ENCODE peak calls at places on chromosome 13, in six cellular contexts. O is HCT116, M is tibial artery, H is lung, L is keratinocyte, K is pancreas. P is an unnamed sample.

GRCh38 chr13:46354143-46355087 is 32.6 kb downstream of the RUBCNL start:
- DNase-seq in O (peak; percentile 48), M (no peak), H (no peak), L (peak; percentile 79), K (no peak), P (no peak)

GRCh38 chr13:42280537-42280936 is 8.6 kb downstream of the AKAP11 start:
- DNase-seq in O (no peak), M (no peak), H (no peak), L (no peak), K (no peak), P (no peak)

GRCh38 chr13:40408602-40409001 is 257.8 kb downstream of the FOXO1 start:
- DNase-seq in O (peak; percentile 40), M (no peak), H (no peak), L (no peak), K (no peak), P (no peak)

GRCh38 chr13:43464578-43465264 is 322.1 kb downstream of the ENOX1 start:
- DNase-seq in O (no peak), M (no peak), H (no peak), L (no peak), K (no peak), P (no peak)

GRCh38 chr13:96053003-96053703 is at the start of gene UGGT2:
- DNase-seq in O (peak; percentile 91), M (peak; percentile 92), H (peak; percentile 94), L (peak; percentile 57), K (peak; percentile 96), P (peak; percentile 98)

GRCh38 chr13:43391021-43391420 is 367.6 kb downstream of the DNAJC15 start:
- DNase-seq in O (no peak), M (no peak), H (no peak), L (no peak), K (no peak), P (no peak)

GRCh38 chr13:29524176-29524575 is 71.3 kb downstream of the SLC7A1 start:
- DNase-seq in O (no peak), M (peak; percentile 75), H (no peak), L (no peak), K (peak; percentile 52), P (no peak)

GRCh38 chr13:85659493-85659892 is 139.7 kb downstream of the SLITRK6 start:
- DNase-seq in O (no peak), M (no peak), H (no peak), L (no peak), K (no peak), P (no peak)

GRCh38 chr13:63842102-63842501 is 2426.5 kb upstream of the PCDH20 start:
- DNase-seq in O (no peak), M (no peak), H (no peak), L (no peak), K (no peak), P (peak; percentile 80)

GRCh38 chr13:46639033-46639981 is 86.3 kb downstream of the LRCH1 start:
- DNase-seq in O (no peak), M (no peak), H (no peak), L (no peak), K (no peak), P (no peak)

GRCh38 chr13:79124183-79124582 is 281.9 kb downstream of the RBM26 start:
- DNase-seq in O (no peak), M (no peak), H (no peak), L (no peak), K (no peak), P (no peak)

GRCh38 chr13:104593693-104594092 is 1527.5 kb upstream of the SLC10A2 start:
- DNase-seq in O (no peak), M (no peak), H (no peak), L (no peak), K (no peak), P (no peak)

GRCh38 chr13:100280681-100281080 is 191.8 kb downstream of the PCCA start:
- DNase-seq in O (no peak), M (no peak), H (no peak), L (no peak), K (no peak), P (no peak)

GRCh38 chr13:90362718-90363117 is 984.8 kb upstream of the MIR17HG start:
- DNase-seq in O (no peak), M (no peak), H (no peak), L (no peak), K (no peak), P (no peak)

GRCh38 chr13:100423375-100423774 is 165.2 kb downstream of the GGACT start:
- DNase-seq in O (no peak), M (no peak), H (no peak), L (no peak), K (no peak), P (no peak)

GRCh38 chr13:95480131-95480545 is 72.4 kb upstream of the CLDN10 start:
- DNase-seq in O (no peak), M (peak; percentile 58), H (no peak), L (no peak), K (no peak), P (no peak)

GRCh38 chr13:38951525-38952313 is 38.9 kb downstream of the STOML3 start:
- DNase-seq in O (no peak), M (no peak), H (no peak), L (no peak), K (peak; percentile 63), P (no peak)

GRCh38 chr13:93098972-93099371 is 127.6 kb upstream of the GPC6 start:
- DNase-seq in O (no peak), M (no peak), H (no peak), L (no peak), K (no peak), P (no peak)

GRCh38 chr13:104773775-104774174 is 1707.6 kb upstream of the SLC10A2 start:
- DNase-seq in O (peak; percentile 39), M (no peak), H (no peak), L (no peak), K (no peak), P (no peak)

GRCh38 chr13:107133950-107134349 is 566.0 kb upstream of the ARGLU1 start:
- DNase-seq in O (no peak), M (no peak), H (no peak), L (no peak), K (no peak), P (no peak)

GRCh38 chr13:100789481-100789880 is 114.9 kb upstream of the TMTC4 start:
- DNase-seq in O (no peak), M (no peak), H (peak; percentile 78), L (no peak), K (no peak), P (no peak)

GRCh38 chr13:22740264-22740663 is 440.5 kb upstream of the SGCG start:
- DNase-seq in O (no peak), M (no peak), H (no peak), L (no peak), K (no peak), P (no peak)

GRCh38 chr13:99617474-99618255 is 116.4 kb downstream of the TM9SF2 start:
- DNase-seq in O (peak; percentile 18), M (peak; percentile 46), H (no peak), L (no peak), K (no peak), P (no peak)

GRCh38 chr13:83815598-83815997 is 66.7 kb downstream of the SLITRK1 start:
- DNase-seq in O (no peak), M (no peak), H (no peak), L (no peak), K (no peak), P (no peak)

GRCh38 chr13:38385152-38385891 is 35.7 kb downstream of the UFM1 start:
- DNase-seq in O (no peak), M (no peak), H (no peak), L (no peak), K (no peak), P (no peak)

GRCh38 chr13:42997381-42997780 is 5.3 kb upstream of the EPSTI1 start:
- DNase-seq in O (no peak), M (no peak), H (no peak), L (no peak), K (no peak), P (no peak)

GRCh38 chr13:69585656-69586055 is 522.0 kb upstream of the ATXN8OS start:
- DNase-seq in O (no peak), M (no peak), H (no peak), L (no peak), K (no peak), P (no peak)
- TF ChIP-seq CTCF in O (peak; percentile 21), M (no peak), H (no peak), L (no peak), K (no peak), P (peak; percentile 21)

DNA sequence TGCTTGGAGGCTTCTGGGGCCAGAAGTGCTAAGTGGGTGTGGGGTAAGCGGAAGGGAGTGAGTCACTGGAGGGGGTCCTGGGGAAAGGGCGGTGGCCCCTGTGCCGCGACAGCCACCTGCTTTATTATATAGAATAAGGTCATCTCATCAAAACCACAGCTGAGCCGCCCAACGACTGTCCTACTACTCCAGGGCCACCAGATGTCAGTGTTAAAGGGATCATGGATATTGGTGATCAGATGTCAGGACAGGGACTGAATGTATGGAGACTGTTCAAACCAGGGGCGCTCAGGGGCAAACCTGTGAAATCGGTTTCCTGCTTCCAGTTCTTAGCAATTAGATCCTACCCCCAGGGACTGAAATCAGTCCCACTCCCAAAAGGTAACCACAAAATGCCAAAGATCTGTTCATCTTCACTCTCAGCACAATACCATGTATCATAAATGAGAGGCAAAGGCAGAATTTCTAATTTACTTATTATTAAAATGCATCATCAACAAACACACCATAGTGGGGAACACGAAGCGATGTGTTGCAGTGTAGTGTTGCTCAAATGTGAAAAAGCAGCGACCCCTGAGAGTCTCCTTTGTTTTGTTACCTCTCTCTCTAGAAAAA is 24.5 kb downstream of the ARL11 start:
- DNase-seq in O (peak; percentile 26), M (no peak), H (no peak), L (no peak), K (no peak), P (no peak)
- TF ChIP-seq CTCF in O (peak; percentile 64), M (peak; percentile 35), H (peak; percentile 7), L (peak; percentile 79), K (peak; percentile 30), P (peak; percentile 60)

GRCh38 chr13:91739751-91740150 is 341.3 kb downstream of the GPC5 start:
- DNase-seq in O (no peak), M (no peak), H (no peak), L (no peak), K (no peak), P (no peak)
- TF ChIP-seq CTCF in O (no peak), M (no peak), H (no peak), L (no peak), K (no peak), P (no peak)

DNA sequence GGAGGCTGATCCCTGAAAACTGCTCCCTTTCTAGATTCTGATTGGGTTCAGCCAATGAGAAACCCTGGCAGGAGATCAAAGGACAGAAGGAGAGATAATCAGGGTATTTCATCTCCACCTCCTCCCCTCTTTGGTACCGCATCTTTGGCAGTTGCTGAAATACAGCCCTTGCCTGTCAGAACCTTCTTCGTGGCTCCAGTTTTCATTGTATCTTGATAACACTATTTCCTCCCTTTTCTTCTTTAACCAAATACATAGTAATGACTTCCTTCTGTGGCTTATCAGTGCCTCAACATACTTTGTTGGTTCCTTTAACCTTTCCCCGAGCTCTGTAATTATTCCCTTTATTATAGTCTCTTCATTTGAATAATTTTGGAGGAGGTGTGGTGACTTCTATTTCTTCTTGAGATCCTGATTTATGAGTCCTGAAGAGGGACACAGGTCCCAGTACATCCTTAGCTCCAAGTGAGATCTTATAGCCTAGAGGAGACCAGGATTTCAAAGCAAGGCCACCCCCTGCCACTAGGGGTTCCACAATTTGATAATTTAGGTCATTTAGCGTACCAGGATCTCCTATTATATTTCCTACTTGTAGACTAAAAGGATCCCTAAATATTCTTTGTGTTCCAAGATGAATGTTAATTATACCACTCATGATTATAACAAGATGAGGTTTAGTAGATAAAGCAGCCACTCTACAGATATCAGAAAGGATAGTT is 98.0 kb downstream of the EDNRB start:
- DNase-seq in O (no peak), M (no peak), H (no peak), L (no peak), K (no peak), P (no peak)
- TF ChIP-seq CTCF in O (peak; percentile 34), M (no peak), H (no peak), L (no peak), K (no peak), P (no peak)